ENCODE peak calls at places on chromosome 3, in five cellular contexts. Y, H, A, K and J are unnamed samples.

GRCh38 chr3:183394150-183394549 is 34.3 kb downstream of the MCF2L2 start:
- DNase-seq in Y (no peak), H (no peak), A (no peak), K (no peak), J (peak)

GRCh38 chr3:2485027-2485375 is 386.3 kb downstream of the CNTN4 start:
- DNase-seq in Y (no peak), H (no peak), A (no peak), K (no peak), J (no peak)

GRCh38 chr3:33211444-33211843 is 7.2 kb downstream of the SUSD5 start:
- DNase-seq in Y (no peak), H (peak), A (no peak), K (no peak), J (peak)

GRCh38 chr3:37608061-37608702 is 253.5 kb upstream of the CTDSPL start:
- DNase-seq in Y (no peak), H (no peak), A (peak), K (no peak), J (no peak)

GRCh38 chr3:197541756-197542539 is 13.8 kb downstream of the BDH1 start:
- DNase-seq in Y (no peak), H (no peak), A (no peak), K (peak), J (peak)

GRCh38 chr3:141057951-141058800 is 7.0 kb downstream of the SPSB4 start:
- DNase-seq in Y (no peak), H (no peak), A (no peak), K (no peak), J (no peak)

GRCh38 chr3:148173836-148174235 is 523.9 kb upstream of the AGTR1 start:
- DNase-seq in Y (no peak), H (no peak), A (no peak), K (no peak), J (no peak)

GRCh38 chr3:48426401-48426909 is 3.4 kb downstream of the PLXNB1 start:
- DNase-seq in Y (no peak), H (no peak), A (no peak), K (no peak), J (no peak)

GRCh38 chr3:58482917-58483636 is 8.8 kb upstream of the KCTD6 start:
- DNase-seq in Y (no peak), H (no peak), A (no peak), K (no peak), J (no peak)

GRCh38 chr3:134366221-134366927 is 7.9 kb downstream of the AMOTL2 start:
- DNase-seq in Y (no peak), H (no peak), A (no peak), K (no peak), J (no peak)

GRCh38 chr3:119636194-119636593 is 24.2 kb downstream of the POPDC2 start:
- DNase-seq in Y (no peak), H (no peak), A (no peak), K (no peak), J (no peak)

GRCh38 chr3:21158801-21159564 is 592.0 kb downstream of the ZNF385D start:
- DNase-seq in Y (no peak), H (no peak), A (no peak), K (no peak), J (no peak)

GRCh38 chr3:102005551-102005950 is 156.2 kb downstream of the NFKBIZ start:
- DNase-seq in Y (no peak), H (no peak), A (no peak), K (no peak), J (no peak)

GRCh38 chr3:177482048-177482741 is 284.9 kb upstream of the TBL1XR1 start:
- DNase-seq in Y (no peak), H (no peak), A (no peak), K (no peak), J (no peak)

GRCh38 chr3:93924491-93924890 is 49.2 kb downstream of the PROS1 start:
- DNase-seq in Y (no peak), H (no peak), A (no peak), K (no peak), J (no peak)

GRCh38 chr3:23830869-23831484 is 25.2 kb downstream of the UBE2E1 start:
- DNase-seq in Y (no peak), H (no peak), A (no peak), K (no peak), J (no peak)

GRCh38 chr3:186209810-186210752 is 101.2 kb upstream of the ETV5 start:
- DNase-seq in Y (no peak), H (no peak), A (peak), K (peak), J (no peak)

GRCh38 chr3:53594276-53594675 is 99.9 kb downstream of the CACNA1D start:
- DNase-seq in Y (no peak), H (no peak), A (no peak), K (no peak), J (no peak)

GRCh38 chr3:193865879-193866480 is 270.0 kb upstream of the HES1 start:
- DNase-seq in Y (no peak), H (no peak), A (no peak), K (no peak), J (peak)

GRCh38 chr3:189169728-189170127 is 2.0 kb upstream of the TPRG1 start:
- DNase-seq in Y (no peak), H (no peak), A (no peak), K (no peak), J (no peak)

GRCh38 chr3:71251156-71251775 is 332.3 kb downstream of the FOXP1 start:
- DNase-seq in Y (no peak), H (no peak), A (peak), K (no peak), J (no peak)

GRCh38 chr3:105355355-105356063 is 11.2 kb upstream of the ALCAM start:
- DNase-seq in Y (no peak), H (no peak), A (no peak), K (no peak), J (no peak)

GRCh38 chr3:179769411-179770247 is 116.8 kb downstream of the USP13 start:
- DNase-seq in Y (no peak), H (no peak), A (no peak), K (peak), J (no peak)

GRCh38 chr3:146382386-146382785 is 87.0 kb downstream of the PLSCR2 start:
- DNase-seq in Y (no peak), H (peak), A (peak), K (no peak), J (peak)

GRCh38 chr3:99895706-99896441 is 78.2 kb downstream of the CMSS1 start:
- DNase-seq in Y (no peak), H (peak), A (peak), K (no peak), J (no peak)

GRCh38 chr3:125107861-125108567 is 52.2 kb upstream of the HEG1 start:
- DNase-seq in Y (no peak), H (no peak), A (no peak), K (no peak), J (no peak)

GRCh38 chr3:193590088-193590856 is 2.7 kb upstream of the OPA1 start:
- DNase-seq in Y (no peak), H (peak), A (no peak), K (peak), J (no peak)

GRCh38 chr3:901953-902778 is 190.7 kb upstream of the CNTN6 start:
- DNase-seq in Y (no peak), H (no peak), A (no peak), K (peak), J (peak)

GRCh38 chr3:63872135-63872924 is 8.7 kb downstream of the ATXN7 start:
- DNase-seq in Y (no peak), H (peak), A (no peak), K (no peak), J (no peak)

GRCh38 chr3:152834354-152835310 is at the start of gene P2RY1:
- DNase-seq in Y (peak), H (peak), A (no peak), K (peak), J (no peak)

GRCh38 chr3:113626513-113627371 is 69.7 kb downstream of the USF3 start:
- DNase-seq in Y (peak), H (peak), A (peak), K (peak), J (peak)

GRCh38 chr3:51717446-51717845 is 10.6 kb downstream of the GRM2 start:
- DNase-seq in Y (no peak), H (no peak), A (no peak), K (no peak), J (no peak)

GRCh38 chr3:132083583-132084372 is 49.0 kb upstream of the CPNE4 start:
- DNase-seq in Y (no peak), H (no peak), A (no peak), K (no peak), J (no peak)

GRCh38 chr3:156382458-156383346 is 172.2 kb downstream of the SSR3 start:
- DNase-seq in Y (no peak), H (peak), A (peak), K (peak), J (peak)

GRCh38 chr3:48601622-48601994 is 6.5 kb upstream of the COL7A1 start:
- DNase-seq in Y (no peak), H (no peak), A (no peak), K (no peak), J (no peak)

GRCh38 chr3:50585919-50586762 is 16.8 kb downstream of the HEMK1 start:
- DNase-seq in Y (no peak), H (no peak), A (no peak), K (no peak), J (no peak)

GRCh38 chr3:72836923-72837322 is 11.3 kb downstream of the SHQ1 start:
- DNase-seq in Y (no peak), H (no peak), A (no peak), K (no peak), J (no peak)

DNA sequence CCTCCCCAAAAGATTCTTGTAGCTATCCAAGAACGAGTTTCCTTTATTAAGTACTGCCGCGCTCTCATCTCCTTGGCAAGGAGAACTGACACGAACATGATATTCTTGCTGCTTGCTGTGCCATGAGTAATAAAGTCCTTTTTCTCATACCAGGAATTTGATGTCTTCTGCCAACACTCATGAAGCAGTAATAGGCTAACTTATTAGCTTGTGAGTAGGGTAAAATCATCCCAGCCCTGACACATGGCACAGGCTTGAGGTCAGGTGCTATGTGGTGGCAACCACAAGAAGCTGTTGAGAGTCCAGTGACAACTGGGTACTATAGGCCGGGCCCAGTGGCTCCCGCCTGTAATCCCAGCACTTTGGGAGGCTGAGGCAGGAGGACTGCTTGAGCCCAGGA is 22.7 kb upstream of the UBXN7 start:
- DNase-seq in Y (no peak), H (no peak), A (no peak), K (no peak), J (no peak)
- TF ChIP-seq JUND in Y (no peak), H (no peak), A (no peak), K (no peak), J (no peak)

DNA sequence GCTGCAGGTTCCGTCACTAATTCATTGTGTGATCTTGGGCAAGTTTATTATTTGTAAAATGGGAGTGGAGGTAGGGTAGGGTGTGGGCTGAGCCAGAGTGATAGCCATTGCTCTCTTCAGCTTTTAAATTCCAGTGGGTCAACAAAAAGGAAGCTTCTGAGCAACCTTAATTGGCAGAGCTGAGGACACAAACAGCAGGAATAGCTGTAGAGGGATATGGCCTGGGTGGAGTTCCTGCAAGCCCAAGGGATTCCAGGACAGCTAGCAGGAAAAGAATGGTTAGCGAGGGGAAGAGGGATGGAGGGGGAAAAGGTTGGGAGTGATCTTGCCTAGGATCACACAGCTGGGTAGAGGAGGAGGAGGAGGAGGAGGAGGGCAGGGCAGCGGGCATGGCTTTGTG is 11.4 kb downstream of the CCK start:
- DNase-seq in Y (no peak), H (no peak), A (no peak), K (no peak), J (no peak)
- TF ChIP-seq JUND in Y (no peak), H (no peak), A (no peak), K (no peak), J (no peak)

GRCh38 chr3:161166051-161166450 is 55.1 kb upstream of the NMD3 start:
- DNase-seq in Y (no peak), H (no peak), A (no peak), K (no peak), J (no peak)

GRCh38 chr3:161161603-161162002 is 56.5 kb upstream of the B3GALNT1 start:
- DNase-seq in Y (no peak), H (no peak), A (no peak), K (no peak), J (no peak)

DNA sequence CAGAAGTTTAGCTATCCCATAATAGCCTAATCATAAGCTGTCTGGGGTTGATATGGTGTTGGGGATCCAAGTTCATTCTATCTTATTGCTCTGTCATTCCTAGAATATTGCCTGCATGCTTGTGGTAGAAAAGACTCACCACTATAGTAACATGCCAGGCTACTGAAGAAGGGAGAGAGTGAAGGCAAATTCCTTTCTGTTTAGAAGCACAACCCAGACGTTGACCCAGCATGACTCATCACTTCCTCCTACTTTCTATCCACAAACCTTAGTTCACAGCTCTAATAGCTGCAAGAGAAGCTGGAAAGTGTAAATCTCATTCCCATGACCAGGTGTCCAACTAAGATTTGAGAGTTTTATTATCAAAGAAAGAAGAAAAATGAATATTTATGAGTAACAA is 57.8 kb upstream of the NMD3 start:
- DNase-seq in Y (no peak), H (peak), A (peak), K (no peak), J (peak)
- TF ChIP-seq JUND in Y (peak), H (peak), A (no peak), K (peak), J (no peak)

DNA sequence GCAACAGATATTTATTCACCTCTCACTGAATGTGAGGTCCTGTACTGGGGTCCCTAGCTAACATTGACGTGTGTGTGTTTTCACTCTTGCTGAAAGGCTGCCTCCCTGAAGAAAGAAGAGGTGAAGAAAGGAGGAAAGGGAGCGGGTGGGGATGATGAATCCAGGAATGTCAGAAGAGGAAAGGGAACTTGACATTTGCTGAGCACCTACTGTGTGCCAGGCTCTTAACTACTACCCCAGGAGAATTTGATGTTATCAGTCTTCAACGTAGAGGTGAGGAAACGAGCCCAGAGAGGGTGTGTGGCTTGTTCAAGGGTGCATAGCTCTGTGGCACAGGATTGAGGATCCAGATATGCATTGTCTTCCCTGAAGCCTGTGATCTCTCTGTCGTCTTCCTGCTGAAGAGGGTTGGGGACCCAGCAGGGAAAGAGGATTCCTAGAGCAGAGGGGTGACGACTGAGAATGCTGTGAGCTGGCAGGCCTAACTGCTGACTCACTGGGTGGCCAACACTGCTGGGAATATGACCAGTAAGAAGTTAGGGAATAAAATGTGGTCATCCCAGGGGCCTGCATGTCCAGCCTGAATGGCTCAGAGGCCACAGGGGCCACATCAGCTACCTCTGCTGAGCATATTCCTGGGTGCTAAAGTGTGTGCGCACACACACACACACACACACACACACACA is 6.6 kb upstream of the ATP2B2 start:
- DNase-seq in Y (no peak), H (no peak), A (peak), K (no peak), J (no peak)
- TF ChIP-seq JUND in Y (no peak), H (no peak), A (no peak), K (no peak), J (no peak)

GRCh38 chr3:75059120-75059519 is 444.7 kb upstream of the CNTN3 start:
- DNase-seq in Y (no peak), H (no peak), A (no peak), K (no peak), J (no peak)
- TF ChIP-seq JUND in Y (no peak), H (no peak), A (no peak), K (no peak), J (no peak)

DNA sequence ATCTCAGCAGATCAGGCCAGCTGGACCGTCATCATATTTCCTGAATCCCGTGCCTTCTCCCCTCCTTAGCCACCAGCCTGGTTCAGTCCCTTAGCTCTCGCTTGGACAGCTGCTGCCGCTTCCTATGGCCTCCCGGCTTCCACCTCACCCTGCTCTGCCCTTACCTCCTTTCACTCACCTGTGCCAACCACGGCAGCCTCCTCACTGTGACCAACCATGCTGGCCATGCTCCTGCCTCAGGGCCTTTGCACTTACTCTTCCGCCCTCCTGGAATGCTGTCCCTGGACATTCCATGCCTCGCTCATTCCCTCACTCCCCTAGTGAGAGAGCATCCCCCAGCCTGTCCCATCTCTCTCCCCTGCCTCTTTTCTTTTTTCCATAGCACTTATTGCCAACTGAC is 19.2 kb downstream of the GRIP2 start:
- DNase-seq in Y (no peak), H (no peak), A (no peak), K (no peak), J (no peak)
- TF ChIP-seq JUND in Y (no peak), H (no peak), A (no peak), K (no peak), J (no peak)

GRCh38 chr3:31027914-31028313 is 133.5 kb upstream of the GADL1 start:
- DNase-seq in Y (no peak), H (no peak), A (no peak), K (no peak), J (no peak)
- TF ChIP-seq JUND in Y (no peak), H (no peak), A (no peak), K (no peak), J (no peak)

GRCh38 chr3:169162107-169162506 is 501.4 kb downstream of the MECOM start:
- DNase-seq in Y (no peak), H (no peak), A (no peak), K (no peak), J (no peak)
- TF ChIP-seq JUND in Y (no peak), H (no peak), A (no peak), K (no peak), J (no peak)

DNA sequence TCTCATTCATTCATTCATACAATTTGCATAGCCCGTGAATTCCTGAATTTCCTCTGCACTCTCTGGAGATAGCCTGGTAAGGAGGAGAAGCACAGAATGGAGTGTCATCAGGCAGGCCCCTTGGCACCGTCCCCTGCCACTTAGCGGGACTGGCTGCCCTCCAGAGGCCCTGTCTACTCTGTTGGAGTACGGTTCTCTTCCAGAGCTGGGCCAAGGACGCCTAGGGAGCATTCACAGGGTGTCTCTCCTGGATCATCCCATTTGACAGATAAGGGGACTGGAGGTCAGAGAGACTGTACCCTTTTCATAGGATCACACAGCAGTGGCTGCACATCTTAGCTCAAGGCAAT is 48.0 kb downstream of the PTH1R start:
- DNase-seq in Y (no peak), H (no peak), A (no peak), K (no peak), J (no peak)
- TF ChIP-seq JUND in Y (no peak), H (no peak), A (no peak), K (no peak), J (no peak)